ENCODE peak calls at places on chromosomes 13 and 19, in five cellular contexts. U is suprapubic skin, X is A549, Z is tibial nerve, P is ovary. S is an unnamed sample.

GRCh38 chr13:111219306-111219705 is 101.1 kb upstream of the TEX29 start:
- DNase-seq in U (no peak), X (no peak), P (no peak), Z (no peak), S (no peak)

GRCh38 chr13:111345682-111346081 is 25.2 kb downstream of the TEX29 start:
- DNase-seq in X (no peak), Z (no peak), P (no peak), U (no peak), S (no peak)

GRCh38 chr13:110338441-110339101 is 31.5 kb downstream of the COL4A2 start:
- DNase-seq in X (no peak), P (peak; percentile 80), Z (peak; percentile 62), U (no peak), S (no peak)

GRCh38 chr13:107874456-107874855 is 340.9 kb downstream of the LIG4 start:
- DNase-seq in X (no peak), Z (no peak), P (no peak), U (no peak), S (no peak)

GRCh38 chr19:19805480-19805879 is 16.1 kb downstream of the ZNF506 start:
- DNase-seq in U (no peak), P (no peak), Z (no peak), X (no peak), S (no peak)

GRCh38 chr19:34962281-34962944 is 1.6 kb downstream of the ZNF792 start:
- DNase-seq in Z (no peak), P (no peak), U (no peak), X (no peak), S (no peak)

GRCh38 chr13:44160549-44161278 is 212.9 kb upstream of the SERP2 start:
- DNase-seq in P (no peak), X (no peak), Z (no peak), U (no peak), S (no peak)

GRCh38 chr19:872266-872951 is 12.9 kb downstream of the CFD start:
- DNase-seq in P (peak; percentile 76), X (peak; percentile 93), Z (peak; percentile 47), U (no peak), S (peak; percentile 68)

GRCh38 chr19:50332014-50332263 is 2.8 kb upstream of the KCNC3 start:
- DNase-seq in P (no peak), X (no peak), U (no peak), Z (no peak), S (no peak)

GRCh38 chr19:4302238-4302630 is at the start of gene TMIGD2:
- DNase-seq in U (no peak), X (no peak), P (no peak), Z (no peak), S (no peak)

GRCh38 chr19:23698711-23699520 is 11.9 kb upstream of the ZNF675 start:
- DNase-seq in U (no peak), X (no peak), Z (no peak), P (no peak), S (peak; percentile 27)

GRCh38 chr19:55212447-55212846 is 3.1 kb upstream of the PTPRH start:
- DNase-seq in P (no peak), X (peak; percentile 81), U (no peak), Z (no peak), S (no peak)

GRCh38 chr19:48553676-48554384 is 1.9 kb downstream of the SULT2B1 start:
- DNase-seq in Z (no peak), U (no peak), X (peak; percentile 99), P (no peak), S (peak; percentile 45)

GRCh38 chr19:8457209-8457608 is 12.4 kb downstream of the HNRNPM start:
- DNase-seq in Z (no peak), P (no peak), U (no peak), X (no peak), S (no peak)

GRCh38 chr19:17686592-17687042 is 1.5 kb downstream of the UNC13A start:
- DNase-seq in X (peak; percentile 80), P (no peak), U (no peak), Z (no peak), S (no peak)

GRCh38 chr13:33285420-33286124 is at the start of gene STARD13:
- DNase-seq in P (peak; percentile 93), X (peak; percentile 84), U (peak; percentile 96), Z (peak; percentile 98), S (peak; percentile 92)

GRCh38 chr19:2711937-2712205 is 9.3 kb downstream of the DIRAS1 start:
- DNase-seq in P (no peak), Z (no peak), U (no peak), X (no peak), S (no peak)

GRCh38 chr13:34546841-34547240 is 395.2 kb upstream of the NBEA start:
- DNase-seq in U (no peak), X (no peak), Z (no peak), P (no peak), S (no peak)

GRCh38 chr13:108463365-108463764 is 166.0 kb upstream of the MYO16 start:
- DNase-seq in Z (no peak), U (no peak), P (no peak), X (peak; percentile 62), S (no peak)

GRCh38 chr19:34067861-34068271 is 104.4 kb upstream of the LSM14A start:
- DNase-seq in Z (no peak), X (peak; percentile 78), P (no peak), U (no peak), S (no peak)

GRCh38 chr19:43534811-43535761 is 2.1 kb downstream of the ZNF575 start:
- DNase-seq in Z (peak; percentile 60), X (peak; percentile 59), U (no peak), P (peak; percentile 82), S (peak; percentile 68)

GRCh38 chr19:33132425-33132824 is 511 bp downstream of the WDR88 start:
- DNase-seq in Z (no peak), U (no peak), X (peak; percentile 42), P (no peak), S (no peak)

GRCh38 chr13:74895042-74895811 is 586.7 kb downstream of the TBC1D4 start:
- DNase-seq in P (no peak), Z (no peak), U (no peak), X (no peak), S (no peak)

GRCh38 chr13:110329798-110330461 is 22.8 kb downstream of the COL4A2 start:
- DNase-seq in P (no peak), X (no peak), U (no peak), Z (no peak), S (no peak)

GRCh38 chr13:28889317-28889716 is 69.2 kb downstream of the MTUS2 start:
- DNase-seq in U (no peak), X (no peak), Z (no peak), P (no peak), S (no peak)

GRCh38 chr13:33207616-33207964 is 78.0 kb downstream of the STARD13 start:
- DNase-seq in P (no peak), X (no peak), Z (no peak), U (no peak), S (no peak)

DNA sequence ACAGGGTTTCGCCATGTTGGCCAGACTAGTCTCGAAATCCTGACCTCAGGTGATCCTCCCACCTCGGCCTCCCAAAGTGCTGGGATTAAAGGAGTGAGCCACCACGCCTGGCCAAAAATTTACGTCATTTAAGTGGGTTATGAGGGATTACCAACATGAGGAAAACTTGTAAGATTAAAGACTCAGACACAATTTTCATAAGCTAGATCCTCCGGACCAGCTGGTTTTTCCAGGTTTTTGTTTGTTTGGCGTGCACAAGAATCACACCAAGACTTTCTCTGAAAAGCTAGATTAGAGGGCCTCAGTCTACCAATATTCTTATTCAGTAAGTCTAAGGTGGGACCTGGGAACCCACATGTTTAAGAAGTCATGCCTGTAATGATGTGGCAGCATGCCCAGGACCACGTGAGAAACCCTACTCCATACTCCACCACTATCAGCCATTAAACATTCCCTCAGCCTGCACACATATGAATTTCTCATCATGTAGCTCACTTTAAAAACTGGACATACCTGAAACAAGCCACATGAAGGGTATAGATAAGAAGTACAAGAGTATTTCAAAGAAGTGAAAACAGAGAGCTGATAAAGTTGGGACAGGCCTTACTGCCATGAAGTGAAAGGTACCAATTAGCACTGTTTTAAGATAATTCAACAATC is 25.7 kb downstream of the DIAPH3 start:
- DNase-seq in Z (no peak), X (no peak), U (no peak), P (no peak), S (no peak)
- TF ChIP-seq EP300 in Z (no peak), X (no peak), U (no peak), P (no peak), S (no peak)

DNA sequence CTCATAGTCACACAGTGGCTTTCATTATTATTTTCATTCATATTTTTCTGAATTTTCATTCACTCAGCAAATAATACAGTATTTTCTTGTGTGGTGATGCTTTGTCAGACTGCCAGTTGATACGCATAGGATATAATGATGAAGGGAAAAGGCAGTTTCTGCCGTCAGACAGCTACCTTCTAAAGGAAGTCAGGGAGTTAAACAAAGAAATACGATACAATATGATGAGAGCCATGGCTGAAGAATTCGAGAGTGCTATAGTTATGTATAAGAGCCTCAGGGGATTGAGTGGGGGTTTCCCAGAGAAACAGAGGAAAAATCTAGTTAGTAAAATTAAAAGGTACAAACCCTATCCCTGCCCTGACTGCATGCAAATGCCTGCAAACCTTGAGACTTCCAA is 479.1 kb downstream of the OLFM4 start:
- DNase-seq in U (no peak), Z (no peak), X (no peak), P (no peak), S (no peak)
- TF ChIP-seq EP300 in U (no peak), Z (no peak), X (no peak), P (no peak), S (no peak)

DNA sequence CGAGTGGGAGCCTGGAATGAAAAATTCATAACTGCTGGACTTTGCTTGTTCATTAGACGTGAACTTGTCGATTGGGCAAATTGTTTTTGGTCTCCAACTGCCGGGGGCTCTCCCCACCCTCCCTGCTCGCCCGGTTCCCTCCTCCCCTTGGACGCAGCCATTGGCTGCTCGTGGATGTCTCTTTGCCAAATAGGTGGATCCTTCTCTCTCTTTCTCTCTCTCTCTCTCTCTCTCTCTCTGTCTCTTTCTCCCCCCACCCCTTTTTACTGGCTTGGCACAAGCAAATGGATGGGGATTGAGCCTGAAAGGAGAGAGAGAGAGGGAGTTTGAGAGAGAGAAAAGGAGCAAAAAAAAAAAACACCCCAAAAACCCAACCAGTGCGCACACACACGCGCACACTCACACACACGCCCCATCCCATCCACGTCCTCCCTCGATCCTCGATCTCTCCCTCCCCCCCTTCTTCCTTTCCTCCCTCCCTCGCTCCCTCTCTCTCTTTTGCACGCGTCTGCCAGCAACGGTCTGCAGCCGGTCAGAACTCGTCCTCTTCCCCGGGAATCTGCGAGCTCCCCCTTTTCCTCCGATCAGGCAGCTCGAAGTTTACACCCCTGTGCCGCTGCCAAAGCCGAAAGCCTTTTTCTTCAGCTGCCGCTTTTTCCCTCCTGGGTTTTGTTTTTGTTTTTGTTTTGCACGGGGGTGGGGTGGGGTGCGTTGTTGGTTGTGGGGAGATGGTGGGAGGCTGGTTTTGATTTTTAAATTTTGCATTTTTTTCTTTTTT is 27.8 kb downstream of the NFIX start:
- DNase-seq in X (no peak), U (peak; percentile 95), P (peak; percentile 90), Z (peak; percentile 80), S (peak; percentile 68)
- TF ChIP-seq EP300 in X (no peak), U (no peak), P (peak; percentile 38), Z (no peak), S (no peak)

GRCh38 chr19:14676762-14677161 is 2.1 kb upstream of the ADGRE3 start:
- DNase-seq in P (no peak), U (no peak), X (no peak), Z (no peak), S (no peak)
- TF ChIP-seq EP300 in P (no peak), U (no peak), X (no peak), Z (no peak), S (no peak)

GRCh38 chr13:27401210-27401609 is 23.2 kb upstream of the GTF3A start:
- DNase-seq in U (no peak), Z (no peak), X (no peak), P (no peak), S (no peak)
- TF ChIP-seq EP300 in U (no peak), Z (no peak), X (no peak), P (no peak), S (no peak)

GRCh38 chr19:10729406-10729805 is 11.5 kb downstream of the DNM2 start:
- DNase-seq in U (no peak), Z (no peak), P (no peak), X (no peak), S (no peak)
- TF ChIP-seq EP300 in U (no peak), Z (no peak), P (no peak), X (no peak), S (no peak)